ENCODE peak calls at places on chromosome 14, in nine cellular contexts. M is astrocyte of the spinal cord, K is AG10803, F is epithelial cell of proximal tubule, A is HFF-Myc, U is CD14-positive monocyte, V is GM12864, N is neural progenitor cell, C is cardiac muscle cell. Q is an unnamed sample.

GRCh38 chr14:100770605-100771120 is 44.0 kb downstream of the DLK1 start:
- DNase-seq in K (no peak), V (no peak), A (no peak), C (no peak), F (no peak), M (no peak), N (no peak), U (no peak), Q (no peak)

GRCh38 chr14:99819514-99819913 is 26.3 kb downstream of the EML1 start:
- DNase-seq in K (no peak), U (no peak), F (no peak), V (no peak), N (peak; percentile 62), M (no peak), A (no peak), C (no peak), Q (no peak)

GRCh38 chr14:65352964-65353530 is 59.5 kb upstream of the FUT8 start:
- DNase-seq in K (no peak), C (no peak), F (peak; percentile 54), U (no peak), N (no peak), A (no peak), V (no peak), M (no peak), Q (no peak)

GRCh38 chr14:69879175-69880047 is at the start of gene SMOC1:
- DNase-seq in N (peak; percentile 95), U (no peak), V (no peak), M (peak; percentile 80), K (no peak), C (peak; percentile 90), F (no peak), A (no peak), Q (peak; percentile 63)

GRCh38 chr14:68795602-68796417 is 2.9 kb upstream of the ZFP36L1 start:
- DNase-seq in C (peak; percentile 82), M (peak; percentile 81), V (peak; percentile 83), N (peak; percentile 88), F (no peak), U (peak; percentile 64), A (no peak), K (peak; percentile 80), Q (peak; percentile 79)

GRCh38 chr14:34993444-34993843 is 10.7 kb downstream of the SRP54 start:
- DNase-seq in K (no peak), U (no peak), V (no peak), N (no peak), M (no peak), F (no peak), C (no peak), A (no peak), Q (no peak)

GRCh38 chr14:95547272-95547625 is 12.4 kb downstream of the GLRX5 start:
- DNase-seq in N (no peak), K (no peak), V (no peak), A (no peak), C (no peak), F (no peak), M (no peak), U (no peak), Q (no peak)

GRCh38 chr14:23299558-23299957 is 3.1 kb downstream of the PPP1R3E start:
- DNase-seq in M (peak; percentile 53), F (no peak), A (no peak), U (no peak), C (peak; percentile 58), K (peak; percentile 75), V (no peak), N (no peak), Q (no peak)

GRCh38 chr14:67532998-67533753 is at the start of gene PLEKHH1:
- DNase-seq in U (no peak), F (no peak), A (no peak), C (peak; percentile 87), K (peak; percentile 59), M (peak; percentile 65), V (no peak), N (peak; percentile 88), Q (peak; percentile 75)

GRCh38 chr14:60094306-60094897 is 2.7 kb downstream of the PCNX4 start:
- DNase-seq in N (peak; percentile 27), U (no peak), V (peak; percentile 31), A (no peak), C (peak; percentile 25), K (peak; percentile 78), F (no peak), M (peak; percentile 59), Q (no peak)

GRCh38 chr14:100402631-100403030 is 79.5 kb downstream of the SLC25A47 start:
- DNase-seq in F (no peak), N (no peak), A (no peak), M (no peak), C (no peak), V (no peak), U (no peak), K (no peak), Q (no peak)

GRCh38 chr14:36208690-36209278 is 32.3 kb upstream of the PTCSC3 start:
- DNase-seq in M (no peak), N (no peak), C (no peak), V (no peak), K (no peak), F (no peak), A (no peak), U (no peak), Q (no peak)

GRCh38 chr14:99604766-99605298 is 825 bp upstream of the CCDC85C start:
- DNase-seq in V (no peak), N (peak; percentile 82), M (peak; percentile 37), C (peak; percentile 78), F (no peak), A (no peak), K (peak; percentile 33), U (no peak), Q (no peak)

GRCh38 chr14:94636744-94637412 is 24.7 kb downstream of the SERPINA3 start:
- DNase-seq in F (no peak), V (no peak), N (peak; percentile 12), C (peak; percentile 47), K (peak; percentile 5), U (no peak), M (no peak), A (no peak), Q (no peak)

GRCh38 chr14:20631023-20631820 is 10.3 kb downstream of the OR6S1 start:
- DNase-seq in C (peak; percentile 43), U (no peak), M (peak; percentile 58), A (no peak), N (peak; percentile 70), K (peak; percentile 53), F (no peak), V (no peak), Q (no peak)

GRCh38 chr14:75979071-75979571 is 2.7 kb downstream of the TGFB3 start:
- DNase-seq in N (peak; percentile 60), C (peak; percentile 63), F (no peak), K (peak; percentile 62), M (peak; percentile 47), U (no peak), V (no peak), A (no peak), Q (peak; percentile 59)

GRCh38 chr14:104105071-104105821 is 19.7 kb downstream of the ASPG start:
- DNase-seq in N (no peak), K (no peak), F (no peak), A (no peak), C (no peak), U (peak; percentile 41), M (no peak), V (no peak), Q (no peak)

GRCh38 chr14:104282332-104283196 is 144.2 kb downstream of the KIF26A start:
- DNase-seq in N (no peak), K (no peak), A (no peak), V (no peak), U (peak; percentile 39), C (no peak), M (no peak), F (no peak), Q (no peak)

DNA sequence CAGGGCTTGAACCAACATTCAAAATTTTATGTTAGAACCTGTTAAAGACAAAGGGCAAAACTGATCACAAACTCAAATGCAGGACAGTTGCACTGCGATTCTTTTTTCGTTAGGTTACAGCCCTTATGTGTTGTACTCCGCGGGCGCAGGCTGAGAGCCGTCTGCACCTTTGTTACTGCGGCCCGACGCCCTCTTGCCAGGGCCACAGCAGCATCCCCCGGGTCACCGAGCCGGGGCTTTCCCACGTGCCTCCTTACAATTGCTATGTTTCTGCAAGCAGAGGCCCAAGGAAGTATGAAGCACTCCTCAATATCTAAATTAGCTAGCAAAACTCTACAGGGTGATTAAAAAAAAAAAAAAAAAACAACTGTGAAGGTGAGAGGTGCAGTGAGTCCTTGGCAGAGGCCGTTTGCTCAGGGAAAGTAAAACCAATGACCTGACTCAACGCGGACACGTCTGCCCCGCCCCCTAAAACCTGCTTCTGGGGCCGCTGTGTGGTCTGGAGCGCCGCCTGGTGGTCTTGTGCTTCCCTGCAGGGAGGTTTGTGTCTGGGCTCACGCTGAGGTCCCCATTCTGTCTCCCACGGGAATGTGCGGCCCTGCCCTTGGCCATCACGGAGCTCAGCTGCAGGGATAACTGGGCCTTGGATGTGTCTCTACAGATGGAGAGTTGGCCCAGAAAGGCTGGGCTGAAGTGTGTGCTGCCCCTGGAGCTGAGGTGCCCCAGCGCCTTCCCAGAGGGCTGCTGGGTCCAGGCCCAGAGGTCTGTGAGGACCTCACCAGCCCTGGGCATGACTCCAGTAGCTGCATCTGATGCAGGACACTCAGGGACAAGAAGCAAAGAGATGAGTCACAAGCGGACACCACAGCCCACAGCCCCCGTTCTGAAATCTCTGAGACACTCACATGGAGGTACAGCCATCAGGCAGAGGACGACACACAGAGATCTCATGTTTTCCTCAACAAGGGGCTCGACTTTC is 418.5 kb downstream of the TMEM121 start:
- DNase-seq in U (peak; percentile 71), A (no peak), K (no peak), N (no peak), F (no peak), V (no peak), M (no peak), C (no peak), Q (peak; percentile 68)
- TF ChIP-seq CTCF in U (peak; percentile 80), A (peak; percentile 37), K (no peak), N (no peak), F (peak; percentile 61), V (peak; percentile 83), M (peak; percentile 7), C (no peak), Q (peak; percentile 62)

DNA sequence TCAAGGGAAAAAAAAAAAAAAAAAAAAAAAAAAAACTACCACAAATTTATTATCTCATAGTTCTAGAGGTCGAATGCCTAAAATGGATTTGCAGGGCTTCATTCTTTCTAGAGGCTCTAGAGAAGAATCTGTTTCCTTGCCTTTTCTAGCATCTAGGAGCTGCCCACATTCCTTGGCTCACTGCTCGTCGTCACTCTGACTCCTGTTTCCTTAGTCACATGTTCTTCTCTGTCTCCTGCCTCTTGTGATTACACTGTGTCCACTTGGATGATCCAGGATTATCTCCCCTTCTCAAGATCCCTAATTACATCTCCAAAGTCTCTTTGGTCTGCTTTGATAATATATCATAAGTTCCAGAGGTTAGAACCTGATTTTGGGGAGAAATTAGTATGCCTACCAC is 88.7 kb downstream of the HECTD1 start:
- DNase-seq in V (no peak), M (no peak), C (no peak), N (no peak), K (peak; percentile 15), A (no peak), U (no peak), F (no peak), Q (no peak)
- TF ChIP-seq CTCF in V (no peak), M (no peak), C (no peak), N (no peak), K (no peak), A (no peak), U (no peak), F (no peak), Q (no peak)

GRCh38 chr14:89955418-89956293 is at the start of gene TDP1:
- DNase-seq in V (peak; percentile 85), N (peak; percentile 99), M (peak; percentile 97), U (peak; percentile 94), K (peak; percentile 92), F (peak; percentile 61), A (peak; percentile 73), C (peak; percentile 97), Q (peak; percentile 95)
- TF ChIP-seq CTCF in V (peak; percentile 18), N (peak; percentile 32), M (no peak), U (no peak), K (no peak), F (peak; percentile 5), A (no peak), C (peak; percentile 15), Q (no peak)

GRCh38 chr14:24761141-24761540 is 127.2 kb upstream of the GZMB start:
- DNase-seq in U (no peak), A (no peak), K (no peak), C (no peak), M (no peak), N (no peak), F (no peak), V (no peak), Q (no peak)
- TF ChIP-seq CTCF in U (no peak), A (no peak), K (no peak), C (no peak), M (no peak), N (no peak), F (no peak), V (no peak), Q (no peak)

Q was measured in GM10248.